ENCODE peak calls at places on chromosomes 2 and 18, in nine cellular contexts. U, L, M, Q, Z, V, E, N and P are unnamed samples. For H3K9me3, the result is how much of the 10 kb centered on the place peaks cover.

GRCh38 chr2:75325594-75325993 is 126.3 kb upstream of the TACR1 start:
- DNase-seq in U (no peak), L (no peak), M (no peak), Q (no peak), Z (no peak), V (no peak), E (no peak), N (no peak), P (no peak)

GRCh38 chr2:163667064-163667887 is 68.5 kb downstream of the FIGN start:
- DNase-seq in U (no peak), L (no peak), M (no peak), Q (no peak), Z (peak), V (peak), E (no peak), N (no peak), P (peak)

GRCh38 chr18:52541056-52541455 is 201.1 kb downstream of the DCC start:
- DNase-seq in U (no peak), L (no peak), M (no peak), Q (no peak), Z (no peak), V (no peak), E (no peak), N (no peak), P (no peak)

GRCh38 chr2:241762321-241762932 is 14.2 kb upstream of the GAL3ST2 start:
- DNase-seq in U (peak), L (no peak), M (no peak), Q (peak), Z (no peak), V (no peak), E (no peak), N (no peak), P (peak)

GRCh38 chr18:75658330-75658729 is 230.8 kb upstream of the SMIM21 start:
- DNase-seq in U (no peak), L (no peak), M (no peak), Q (no peak), Z (no peak), V (no peak), E (no peak), N (no peak), P (no peak)

GRCh38 chr2:237150186-237150585 is 64.5 kb downstream of the COPS8 start:
- DNase-seq in U (no peak), L (no peak), M (no peak), Q (no peak), Z (no peak), V (no peak), E (no peak), N (no peak), P (no peak)

GRCh38 chr2:207939342-207940108 is 85.8 kb downstream of the PLEKHM3 start:
- DNase-seq in U (no peak), L (no peak), M (no peak), Q (no peak), Z (no peak), V (no peak), E (no peak), N (no peak), P (peak)

GRCh38 chr2:161576421-161576820 is 47.8 kb upstream of the SLC4A10 start:
- DNase-seq in U (no peak), L (no peak), M (no peak), Q (no peak), Z (no peak), V (no peak), E (no peak), N (no peak), P (peak)

GRCh38 chr2:188303363-188304031 is 11.8 kb downstream of the GULP1 start:
- DNase-seq in U (no peak), L (no peak), M (no peak), Q (no peak), Z (no peak), V (no peak), E (no peak), N (no peak), P (peak)

GRCh38 chr2:236691799-236692167 is 122.2 kb downstream of the ACKR3 start:
- DNase-seq in U (no peak), L (no peak), M (no peak), Q (no peak), Z (no peak), V (no peak), E (no peak), N (no peak), P (no peak)

GRCh38 chr18:12492907-12493306 is 85.2 kb downstream of the PRELID3A start:
- DNase-seq in U (no peak), L (no peak), M (no peak), Q (no peak), Z (no peak), V (no peak), E (no peak), N (no peak), P (no peak)

GRCh38 chr2:68330691-68331090 is 10.9 kb upstream of the CNRIP1 start:
- DNase-seq in U (no peak), L (no peak), M (no peak), Q (no peak), Z (no peak), V (no peak), E (no peak), N (no peak), P (peak)

GRCh38 chr2:96159084-96159830 is 14.0 kb upstream of the DUSP2 start:
- DNase-seq in U (no peak), L (no peak), M (no peak), Q (no peak), Z (no peak), V (no peak), E (no peak), N (no peak), P (no peak)

GRCh38 chr2:135095591-135095990 is 43.5 kb downstream of the RAB3GAP1 start:
- DNase-seq in U (no peak), L (no peak), M (no peak), Q (no peak), Z (no peak), V (no peak), E (no peak), N (no peak), P (peak)

GRCh38 chr2:152166633-152167032 is 8.9 kb downstream of the STAM2 start:
- DNase-seq in U (no peak), L (no peak), M (no peak), Q (no peak), Z (no peak), V (no peak), E (no peak), N (no peak), P (peak)

GRCh38 chr18:6719098-6719913 is 10.2 kb upstream of the ARHGAP28 start:
- DNase-seq in U (no peak), L (no peak), M (no peak), Q (no peak), Z (no peak), V (no peak), E (no peak), N (no peak), P (peak)

GRCh38 chr18:73614812-73615211 is 532.8 kb downstream of the FBXO15 start:
- DNase-seq in U (no peak), L (no peak), M (no peak), Q (no peak), Z (no peak), V (no peak), E (no peak), N (no peak), P (peak)

GRCh38 chr18:12711446-12711845 is 8.6 kb downstream of the PSMG2 start:
- DNase-seq in U (no peak), L (no peak), M (no peak), Q (no peak), Z (no peak), V (no peak), E (no peak), N (no peak), P (no peak)

GRCh38 chr2:45002661-45003210 is 6.5 kb downstream of the SIX2 start:
- DNase-seq in U (no peak), L (no peak), M (no peak), Q (no peak), Z (no peak), V (no peak), E (no peak), N (no peak), P (no peak)

GRCh38 chr2:74919827-74920226 is 38.6 kb upstream of the POLE4 start:
- DNase-seq in U (peak), L (peak), M (no peak), Q (peak), Z (peak), V (peak), E (peak), N (peak), P (peak)

GRCh38 chr2:224393145-224393544 is 8.8 kb downstream of the FAM124B start:
- DNase-seq in U (no peak), L (no peak), M (no peak), Q (no peak), Z (no peak), V (no peak), E (no peak), N (no peak), P (no peak)

GRCh38 chr2:202184557-202184956 is 53.8 kb downstream of the SUMO1 start:
- DNase-seq in U (no peak), L (no peak), M (no peak), Q (no peak), Z (no peak), V (no peak), E (no peak), N (no peak), P (no peak)

GRCh38 chr2:24189551-24189950 is 14.7 kb downstream of the FAM228A start:
- DNase-seq in U (no peak), L (no peak), M (no peak), Q (no peak), Z (no peak), V (no peak), E (no peak), N (no peak), P (no peak)

GRCh38 chr2:152263902-152264301 is 71.1 kb upstream of the FMNL2 start:
- DNase-seq in U (no peak), L (no peak), M (no peak), Q (no peak), Z (no peak), V (no peak), E (no peak), N (no peak), P (no peak)

GRCh38 chr2:105789745-105790466 is 45.2 kb downstream of the NCK2 start:
- DNase-seq in U (no peak), L (no peak), M (peak), Q (no peak), Z (no peak), V (peak), E (peak), N (no peak), P (peak)

GRCh38 chr18:31931163-31931885 is 11.6 kb downstream of the TRAPPC8 start:
- DNase-seq in U (no peak), L (no peak), M (no peak), Q (no peak), Z (no peak), V (no peak), E (no peak), N (no peak), P (no peak)

GRCh38 chr2:236257575-236257974 is 6.6 kb downstream of the ASB18 start:
- DNase-seq in U (no peak), L (no peak), M (no peak), Q (no peak), Z (no peak), V (no peak), E (no peak), N (no peak), P (no peak)

GRCh38 chr2:163312723-163313122 is 423.1 kb downstream of the FIGN start:
- DNase-seq in U (no peak), L (no peak), M (no peak), Q (no peak), Z (no peak), V (no peak), E (no peak), N (no peak), P (no peak)

GRCh38 chr18:8703181-8703638 is 2.1 kb upstream of the MTCL1 start:
- DNase-seq in U (no peak), L (no peak), M (no peak), Q (no peak), Z (no peak), V (no peak), E (no peak), N (no peak), P (no peak)

GRCh38 chr2:134706587-134707329 is 12.0 kb downstream of the TMEM163 start:
- DNase-seq in U (no peak), L (no peak), M (no peak), Q (no peak), Z (no peak), V (no peak), E (no peak), N (no peak), P (peak)

DNA sequence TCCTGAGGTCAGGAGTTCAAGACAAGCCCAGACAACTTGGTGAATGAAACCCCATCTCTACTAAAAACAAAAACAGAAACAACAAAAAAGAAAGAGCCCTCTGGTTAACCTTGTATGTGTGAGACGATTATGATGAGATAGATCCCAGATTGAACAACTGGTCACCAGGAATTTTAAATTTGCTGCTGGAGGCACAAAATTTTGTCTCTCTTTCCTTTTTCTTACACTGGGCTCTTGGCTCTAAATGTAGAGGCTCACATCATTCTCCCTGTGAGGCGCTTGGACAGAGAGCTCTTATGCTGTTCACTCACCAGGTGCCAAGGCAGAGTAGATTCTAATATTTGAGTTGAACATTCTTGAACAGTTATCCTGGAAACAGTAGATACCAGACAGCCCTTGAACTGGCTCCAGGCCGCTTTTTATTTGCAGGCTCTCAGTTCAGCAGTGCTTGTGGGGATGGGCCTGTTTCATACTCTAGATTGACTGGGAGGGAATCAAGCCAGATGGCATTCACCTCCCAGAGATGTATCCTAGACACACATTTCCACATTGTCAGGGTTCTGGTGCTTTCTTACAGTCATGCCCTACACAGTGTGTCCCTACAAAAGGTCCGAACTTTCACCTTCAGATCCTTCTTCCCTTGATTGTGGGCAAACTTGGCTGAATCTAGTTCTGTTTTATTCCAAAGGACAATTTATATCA is 1159.6 kb downstream of the RPIA start:
- DNase-seq in U (no peak), L (no peak), M (no peak), Q (no peak), Z (no peak), V (no peak), E (no peak), N (no peak), P (no peak)
- H3K9me3 ChIP-seq in U (under half), L (under half), M (under half), Q (under half), Z (under half), V (under half), E (under half), N (under half), P (under half)

DNA sequence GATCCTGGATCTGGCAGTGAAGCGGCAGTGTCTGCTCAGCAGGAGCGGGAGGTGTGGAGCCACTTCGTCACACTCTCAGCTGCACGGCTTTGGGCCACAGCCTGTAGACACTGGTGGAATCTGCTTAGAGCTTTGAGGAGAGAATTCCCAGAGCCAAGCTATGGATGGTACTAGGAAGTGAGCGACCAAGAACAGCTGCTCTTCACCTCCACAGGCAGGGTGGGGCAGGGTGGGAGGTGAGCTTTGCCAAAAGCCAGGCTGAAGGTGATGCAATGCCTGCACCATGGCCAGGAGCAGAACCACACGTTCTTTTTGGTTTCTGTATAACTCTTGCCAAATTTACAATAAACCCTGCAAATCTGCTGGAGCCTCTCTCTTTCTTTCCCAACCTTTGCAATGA is 226.1 kb downstream of the ANKRD30B start:
- DNase-seq in U (no peak), L (no peak), M (no peak), Q (no peak), Z (no peak), V (no peak), E (no peak), N (no peak), P (peak)
- H3K9me3 ChIP-seq in U (under half), L (under half), M (under half), Q (under half), Z (under half), V (under half), E (under half), N (under half), P (under half)

DNA sequence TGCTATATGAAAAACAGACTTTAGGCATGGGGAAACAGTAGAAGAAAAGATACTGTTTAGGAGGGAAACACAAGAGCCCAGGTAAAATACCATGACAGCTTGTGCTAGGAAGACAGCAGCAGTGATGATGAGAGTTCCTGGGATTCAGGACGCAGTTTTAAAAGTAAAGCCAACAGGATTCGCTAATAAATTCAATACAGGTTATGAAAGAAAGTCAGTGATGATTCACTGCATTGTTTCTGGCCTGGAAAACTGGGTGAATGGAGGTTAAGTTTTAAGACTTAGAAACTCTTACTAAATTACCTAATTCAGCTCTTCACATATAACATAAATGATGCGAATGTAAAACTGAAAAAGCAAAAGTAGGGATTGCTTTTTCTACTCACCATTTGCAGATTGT is 27.9 kb upstream of the RNU4ATAC start:
- DNase-seq in U (no peak), L (no peak), M (no peak), Q (no peak), Z (no peak), V (no peak), E (no peak), N (no peak), P (peak)
- H3K9me3 ChIP-seq in U (under half), L (under half), M (under half), Q (under half), Z (under half), V (under half), E (under half), N (under half), P (under half)

GRCh38 chr18:78396077-78396476 is 583.5 kb upstream of the SALL3 start:
- DNase-seq in U (no peak), L (no peak), M (no peak), Q (no peak), Z (no peak), V (no peak), E (no peak), N (no peak), P (no peak)

GRCh38 chr18:78390985-78391384 is 588.6 kb upstream of the SALL3 start:
- DNase-seq in U (no peak), L (no peak), M (no peak), Q (no peak), Z (no peak), V (no peak), E (no peak), N (no peak), P (no peak)

GRCh38 chr18:78393463-78393862 is 586.2 kb upstream of the SALL3 start:
- DNase-seq in U (no peak), L (no peak), M (no peak), Q (no peak), Z (no peak), V (no peak), E (no peak), N (no peak), P (no peak)

GRCh38 chr18:78390348-78390929 is 589.2 kb upstream of the SALL3 start:
- DNase-seq in U (no peak), L (no peak), M (no peak), Q (no peak), Z (no peak), V (no peak), E (no peak), N (no peak), P (no peak)
- H3K9me3 ChIP-seq in U (under half), L (under half), M (under half), Q (under half), Z (under half), V (under half), E (under half), N (under half), P (under half)

GRCh38 chr18:14964002-14964401 is 216.0 kb downstream of the ANKRD30B start:
- DNase-seq in U (no peak), L (no peak), M (no peak), Q (no peak), Z (no peak), V (no peak), E (no peak), N (no peak), P (no peak)
- H3K9me3 ChIP-seq in U (under half), L (under half), M (under half), Q (under half), Z (under half), V (under half), E (under half), N (under half), P (under half)

DNA sequence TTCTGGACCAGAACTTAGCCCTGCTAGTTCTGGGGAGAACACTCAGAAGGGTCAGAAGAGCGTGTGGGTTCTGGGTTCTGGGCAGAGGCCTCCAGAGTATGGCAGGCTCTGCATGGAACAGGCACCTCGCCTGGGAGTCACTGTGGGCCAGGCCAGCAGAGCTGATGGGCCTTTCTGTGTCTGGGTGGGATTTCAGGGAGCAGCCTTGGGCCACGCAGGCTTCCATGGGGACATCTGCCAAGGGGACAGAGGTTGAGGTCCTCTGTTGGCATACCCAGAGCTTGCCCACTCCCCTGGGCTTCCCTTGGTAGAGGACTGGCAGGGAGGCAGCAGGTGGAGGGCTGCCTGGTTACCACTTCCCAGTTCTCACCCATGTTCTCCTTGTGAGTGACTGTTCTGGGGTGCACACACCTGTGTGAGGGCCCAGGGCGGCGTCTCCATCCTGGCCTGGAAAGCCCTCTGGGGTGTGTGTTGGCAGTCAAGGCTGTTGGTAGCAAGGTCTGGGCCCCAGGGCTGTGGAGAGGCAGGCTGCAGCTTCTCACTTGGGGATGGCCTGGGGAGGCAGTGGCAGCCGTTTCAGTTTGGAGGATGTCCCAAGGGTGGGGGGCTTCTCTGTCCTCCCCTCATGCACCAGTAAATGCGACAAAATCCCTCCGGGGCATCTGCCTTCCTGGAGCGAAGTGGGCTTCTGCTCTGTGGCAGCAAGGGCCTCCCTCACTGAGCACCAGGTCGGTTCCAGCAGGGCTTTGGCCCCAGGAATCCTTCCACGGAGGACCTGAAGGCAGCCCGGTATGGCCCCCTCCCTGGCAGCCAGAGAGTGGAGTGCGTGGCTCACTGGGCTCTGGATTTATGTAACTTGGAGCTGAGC is 74.6 kb upstream of the HDAC4 start:
- DNase-seq in U (no peak), L (no peak), M (no peak), Q (no peak), Z (no peak), V (no peak), E (no peak), N (no peak), P (no peak)
- H3K9me3 ChIP-seq in U (under half), L (under half), M (under half), Q (under half), Z (under half), V (under half), E (under half), N (under half), P (under half)